ENCODE peak calls at places on chromosomes 2 and 18, in four cellular contexts. W is K562, V is WTC11, C is HepG2. B is an unnamed sample.

GRCh38 chr18:33812186-33812585 is 234.2 kb downstream of the ASXL3 start:
- DNase-seq in W (no peak), V (no peak), C (no peak), B (no peak)

GRCh38 chr2:126359494-126359893 is 296.5 kb upstream of the GYPC start:
- DNase-seq in W (no peak), V (no peak), C (no peak), B (peak; percentile 24)

GRCh38 chr2:133262888-133263287 is 305.4 kb downstream of the NCKAP5 start:
- DNase-seq in W (no peak), V (no peak), C (no peak), B (no peak)

GRCh38 chr2:188734688-188735087 is 239.5 kb upstream of the COL3A1 start:
- DNase-seq in W (no peak), V (peak; percentile 17), C (no peak), B (no peak)

GRCh38 chr18:8365528-8365927 is 243.7 kb upstream of the RAB12 start:
- DNase-seq in W (no peak), V (no peak), C (no peak), B (no peak)

GRCh38 chr2:229870903-229871650 is 50.7 kb downstream of the TRIP12 start:
- DNase-seq in W (no peak), V (no peak), C (no peak), B (no peak)

GRCh38 chr2:145410096-145410495 is 890.2 kb upstream of the ZEB2 start:
- DNase-seq in W (no peak), V (no peak), C (no peak), B (no peak)

GRCh38 chr2:239246723-239247122 is 154.1 kb downstream of the HDAC4 start:
- DNase-seq in W (no peak), V (no peak), C (no peak), B (no peak)

GRCh38 chr2:50346586-50347351 is 685.2 kb downstream of the NRXN1 start:
- DNase-seq in W (no peak), V (peak; percentile 22), C (no peak), B (no peak)

GRCh38 chr2:203869610-203870042 is 2.1 kb downstream of the CTLA4 start:
- DNase-seq in W (no peak), V (no peak), C (no peak), B (no peak)

GRCh38 chr18:14916181-14916580 is 168.2 kb downstream of the ANKRD30B start:
- DNase-seq in W (no peak), V (no peak), C (no peak), B (no peak)

GRCh38 chr18:14916851-14917250 is 168.9 kb downstream of the ANKRD30B start:
- DNase-seq in W (no peak), V (no peak), C (no peak), B (no peak)

GRCh38 chr18:14914126-14914525 is 166.2 kb downstream of the ANKRD30B start:
- DNase-seq in W (no peak), V (no peak), C (no peak), B (no peak)

GRCh38 chr18:14912967-14913366 is 165.0 kb downstream of the ANKRD30B start:
- DNase-seq in W (no peak), V (no peak), C (no peak), B (no peak)

DNA sequence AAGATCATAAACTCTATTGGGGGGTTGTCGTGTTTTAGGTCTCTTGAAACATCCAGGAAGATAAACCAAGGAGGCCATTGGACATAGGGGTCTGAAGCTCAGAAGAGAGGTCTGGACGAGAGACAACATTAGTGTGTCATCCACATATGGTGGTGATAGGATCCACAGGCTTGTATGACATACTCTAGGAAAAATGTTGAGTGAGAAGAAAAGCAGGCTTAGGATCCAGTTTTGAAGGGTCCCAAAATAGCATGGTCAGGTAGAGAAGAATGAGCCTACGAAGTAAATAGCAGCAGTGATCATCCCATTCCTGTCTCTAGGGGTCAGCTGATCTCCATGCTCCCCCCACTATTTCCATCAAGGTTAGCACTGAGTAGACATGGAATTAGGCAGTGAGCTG is 166.8 kb downstream of the ANKRD30B start:
- DNase-seq in W (no peak), V (no peak), C (no peak), B (no peak)
- TF ChIP-seq ELF4 in W (no peak), V (no peak), C (no peak), B (no peak)

DNA sequence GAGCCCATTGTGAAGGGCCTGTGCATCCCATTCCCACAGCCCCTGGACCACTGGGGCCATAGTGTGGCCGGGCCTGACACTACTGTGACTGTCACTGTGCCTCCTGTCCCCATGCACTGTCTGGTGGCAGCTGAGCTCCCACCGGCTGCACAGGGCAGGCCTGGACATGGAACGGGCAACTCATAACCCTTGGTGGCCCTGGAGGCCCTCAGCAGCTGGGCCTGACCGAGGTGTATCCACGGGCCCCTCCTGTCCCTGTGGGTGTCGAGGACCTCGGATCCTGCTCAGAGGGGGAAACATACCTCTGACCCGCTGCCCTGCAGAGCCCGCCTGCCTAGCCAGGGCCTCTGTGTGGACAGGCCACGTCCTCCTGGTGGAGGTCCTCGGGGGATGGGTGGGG is 7.8 kb upstream of the GAL3ST2 start:
- DNase-seq in W (no peak), V (no peak), C (no peak), B (no peak)
- TF ChIP-seq ELF4 in W (no peak), V (no peak), C (no peak), B (no peak)

GRCh38 chr18:10332452-10332851 is 122.0 kb upstream of the APCDD1 start:
- DNase-seq in W (no peak), V (no peak), C (no peak), B (no peak)

GRCh38 chr18:10330428-10330827 is 124.0 kb upstream of the APCDD1 start:
- DNase-seq in W (no peak), V (no peak), C (no peak), B (no peak)

GRCh38 chr18:10329116-10329515 is 125.3 kb upstream of the APCDD1 start:
- DNase-seq in W (no peak), V (no peak), C (no peak), B (no peak)
- TF ChIP-seq ELF4 in W (no peak), V (no peak), C (no peak), B (no peak)

GRCh38 chr2:73685770-73686438 is 43.7 kb upstream of the NAT8 start:
- DNase-seq in W (no peak), V (no peak), C (peak; percentile 71), B (no peak)
- TF ChIP-seq ELF4 in W (no peak), V (no peak), C (no peak), B (no peak)

B was measured in HEK293T.